ENCODE peak calls at places on chromosomes 5 and 9, in nine cellular contexts. One of them, this sample, is unnamed.

GRCh38 chr5:32586251-32586642 is 890 bp downstream of the SUB1 start:
- DNase-seq in ELR: no peak
- DNase-seq in stimulated activated CD8-positive, alpha-beta memory T cell treated with anti-CD3 and anti-CD28 coated beads, Interleukin-4, amount 100 ng/mL, for 24 hours: no peak
- DNase-seq in NCI-H2171: no peak
- DNase-seq in GM03348: no peak
- DNase-seq in breast epithelium: no peak
- DNase-seq in ecto neural progenitor cell: no peak
- DNase-seq in germinal center: peak; percentile 21
- DNase-seq in NCI-H2081: no peak
- DNase-seq in this sample: no peak

GRCh38 chr9:37036237-37037136 is 2.4 kb upstream of the PAX5 start:
- DNase-seq in ELR: peak; percentile 44
- DNase-seq in stimulated activated CD8-positive, alpha-beta memory T cell treated with anti-CD3 and anti-CD28 coated beads, Interleukin-4, amount 100 ng/mL, for 24 hours: no peak
- DNase-seq in NCI-H2171: no peak
- DNase-seq in GM03348: peak; percentile 65
- DNase-seq in breast epithelium: no peak
- DNase-seq in ecto neural progenitor cell: peak; percentile 72
- DNase-seq in germinal center: peak; percentile 63
- DNase-seq in NCI-H2081: peak; percentile 46
- DNase-seq in this sample: peak; percentile 76

GRCh38 chr5:150616024-150616470 is 24.4 kb upstream of the SYNPO start:
- DNase-seq in ELR: no peak
- DNase-seq in stimulated activated CD8-positive, alpha-beta memory T cell treated with anti-CD3 and anti-CD28 coated beads, Interleukin-4, amount 100 ng/mL, for 24 hours: no peak
- DNase-seq in NCI-H2171: peak; percentile 57
- DNase-seq in GM03348: no peak
- DNase-seq in breast epithelium: no peak
- DNase-seq in ecto neural progenitor cell: no peak
- DNase-seq in germinal center: no peak
- DNase-seq in NCI-H2081: no peak
- DNase-seq in this sample: no peak

GRCh38 chr5:74034738-74035137 is 408.7 kb downstream of the ARHGEF28 start:
- DNase-seq in ELR: peak; percentile 96
- DNase-seq in stimulated activated CD8-positive, alpha-beta memory T cell treated with anti-CD3 and anti-CD28 coated beads, Interleukin-4, amount 100 ng/mL, for 24 hours: no peak
- DNase-seq in NCI-H2171: no peak
- DNase-seq in GM03348: peak; percentile 72
- DNase-seq in breast epithelium: no peak
- DNase-seq in ecto neural progenitor cell: no peak
- DNase-seq in germinal center: no peak
- DNase-seq in NCI-H2081: no peak
- DNase-seq in this sample: no peak

GRCh38 chr9:34675048-34675714 is 12.7 kb upstream of the CCL27 start:
- DNase-seq in ELR: peak; percentile 85
- DNase-seq in stimulated activated CD8-positive, alpha-beta memory T cell treated with anti-CD3 and anti-CD28 coated beads, Interleukin-4, amount 100 ng/mL, for 24 hours: peak; percentile 43
- DNase-seq in NCI-H2171: no peak
- DNase-seq in GM03348: peak; percentile 84
- DNase-seq in breast epithelium: no peak
- DNase-seq in ecto neural progenitor cell: peak; percentile 85
- DNase-seq in germinal center: peak; percentile 70
- DNase-seq in NCI-H2081: peak; percentile 72
- DNase-seq in this sample: no peak

GRCh38 chr5:81530919-81531318 is 137.0 kb upstream of the ACOT12 start:
- DNase-seq in ELR: peak; percentile 37
- DNase-seq in stimulated activated CD8-positive, alpha-beta memory T cell treated with anti-CD3 and anti-CD28 coated beads, Interleukin-4, amount 100 ng/mL, for 24 hours: no peak
- DNase-seq in NCI-H2171: no peak
- DNase-seq in GM03348: no peak
- DNase-seq in breast epithelium: no peak
- DNase-seq in ecto neural progenitor cell: no peak
- DNase-seq in germinal center: no peak
- DNase-seq in NCI-H2081: no peak
- DNase-seq in this sample: no peak

GRCh38 chr9:129270903-129271431 is 92.9 kb upstream of the IER5L start:
- DNase-seq in ELR: peak; percentile 58
- DNase-seq in stimulated activated CD8-positive, alpha-beta memory T cell treated with anti-CD3 and anti-CD28 coated beads, Interleukin-4, amount 100 ng/mL, for 24 hours: no peak
- DNase-seq in NCI-H2171: no peak
- DNase-seq in GM03348: peak; percentile 71
- DNase-seq in breast epithelium: no peak
- DNase-seq in ecto neural progenitor cell: no peak
- DNase-seq in germinal center: no peak
- DNase-seq in NCI-H2081: no peak
- DNase-seq in this sample: peak; percentile 31

GRCh38 chr5:122896598-122897282 is 51.3 kb downstream of the SNX24 start:
- DNase-seq in ELR: peak; percentile 50
- DNase-seq in stimulated activated CD8-positive, alpha-beta memory T cell treated with anti-CD3 and anti-CD28 coated beads, Interleukin-4, amount 100 ng/mL, for 24 hours: no peak
- DNase-seq in NCI-H2171: no peak
- DNase-seq in GM03348: peak; percentile 31
- DNase-seq in breast epithelium: no peak
- DNase-seq in ecto neural progenitor cell: no peak
- DNase-seq in germinal center: no peak
- DNase-seq in NCI-H2081: peak; percentile 10
- DNase-seq in this sample: no peak

GRCh38 chr5:149383399-149383798 is 4.3 kb upstream of the IL17B start:
- DNase-seq in ELR: no peak
- DNase-seq in stimulated activated CD8-positive, alpha-beta memory T cell treated with anti-CD3 and anti-CD28 coated beads, Interleukin-4, amount 100 ng/mL, for 24 hours: no peak
- DNase-seq in NCI-H2171: no peak
- DNase-seq in GM03348: no peak
- DNase-seq in breast epithelium: no peak
- DNase-seq in ecto neural progenitor cell: no peak
- DNase-seq in germinal center: no peak
- DNase-seq in NCI-H2081: no peak
- DNase-seq in this sample: peak; percentile 63

GRCh38 chr5:172782169-172783039 is 11.4 kb upstream of the DUSP1 start:
- DNase-seq in ELR: peak; percentile 74
- DNase-seq in stimulated activated CD8-positive, alpha-beta memory T cell treated with anti-CD3 and anti-CD28 coated beads, Interleukin-4, amount 100 ng/mL, for 24 hours: no peak
- DNase-seq in NCI-H2171: no peak
- DNase-seq in GM03348: no peak
- DNase-seq in breast epithelium: no peak
- DNase-seq in ecto neural progenitor cell: no peak
- DNase-seq in germinal center: no peak
- DNase-seq in NCI-H2081: no peak
- DNase-seq in this sample: no peak

GRCh38 chr9:304519-305185 is 90.0 kb downstream of the DOCK8 start:
- DNase-seq in ELR: no peak
- DNase-seq in stimulated activated CD8-positive, alpha-beta memory T cell treated with anti-CD3 and anti-CD28 coated beads, Interleukin-4, amount 100 ng/mL, for 24 hours: no peak
- DNase-seq in NCI-H2171: no peak
- DNase-seq in GM03348: no peak
- DNase-seq in breast epithelium: peak; percentile 69
- DNase-seq in ecto neural progenitor cell: no peak
- DNase-seq in germinal center: no peak
- DNase-seq in NCI-H2081: no peak
- DNase-seq in this sample: no peak

GRCh38 chr5:2701592-2701991 is 49.9 kb downstream of the IRX2 start:
- DNase-seq in ELR: no peak
- DNase-seq in stimulated activated CD8-positive, alpha-beta memory T cell treated with anti-CD3 and anti-CD28 coated beads, Interleukin-4, amount 100 ng/mL, for 24 hours: no peak
- DNase-seq in NCI-H2171: no peak
- DNase-seq in GM03348: no peak
- DNase-seq in breast epithelium: no peak
- DNase-seq in ecto neural progenitor cell: no peak
- DNase-seq in germinal center: no peak
- DNase-seq in NCI-H2081: no peak
- DNase-seq in this sample: no peak

GRCh38 chr9:123478967-123479602 is 123.1 kb downstream of the CRB2 start:
- DNase-seq in ELR: no peak
- DNase-seq in stimulated activated CD8-positive, alpha-beta memory T cell treated with anti-CD3 and anti-CD28 coated beads, Interleukin-4, amount 100 ng/mL, for 24 hours: no peak
- DNase-seq in NCI-H2171: no peak
- DNase-seq in GM03348: no peak
- DNase-seq in breast epithelium: no peak
- DNase-seq in ecto neural progenitor cell: no peak
- DNase-seq in germinal center: no peak
- DNase-seq in NCI-H2081: no peak
- DNase-seq in this sample: no peak

GRCh38 chr9:13427587-13427986 is 148.1 kb upstream of the MPDZ start:
- DNase-seq in ELR: peak; percentile 57
- DNase-seq in stimulated activated CD8-positive, alpha-beta memory T cell treated with anti-CD3 and anti-CD28 coated beads, Interleukin-4, amount 100 ng/mL, for 24 hours: no peak
- DNase-seq in NCI-H2171: peak; percentile 3
- DNase-seq in GM03348: peak; percentile 48
- DNase-seq in breast epithelium: no peak
- DNase-seq in ecto neural progenitor cell: no peak
- DNase-seq in germinal center: peak; percentile 20
- DNase-seq in NCI-H2081: peak; percentile 83
- DNase-seq in this sample: no peak

GRCh38 chr9:83002329-83002728 is 60.6 kb downstream of the RASEF start:
- DNase-seq in ELR: no peak
- DNase-seq in stimulated activated CD8-positive, alpha-beta memory T cell treated with anti-CD3 and anti-CD28 coated beads, Interleukin-4, amount 100 ng/mL, for 24 hours: no peak
- DNase-seq in NCI-H2171: no peak
- DNase-seq in GM03348: no peak
- DNase-seq in breast epithelium: no peak
- DNase-seq in ecto neural progenitor cell: no peak
- DNase-seq in germinal center: no peak
- DNase-seq in NCI-H2081: no peak
- DNase-seq in this sample: no peak

GRCh38 chr9:20945269-20945668 is 86.2 kb downstream of the HACD4 start:
- DNase-seq in ELR: no peak
- DNase-seq in stimulated activated CD8-positive, alpha-beta memory T cell treated with anti-CD3 and anti-CD28 coated beads, Interleukin-4, amount 100 ng/mL, for 24 hours: no peak
- DNase-seq in NCI-H2171: no peak
- DNase-seq in GM03348: no peak
- DNase-seq in breast epithelium: no peak
- DNase-seq in ecto neural progenitor cell: no peak
- DNase-seq in germinal center: no peak
- DNase-seq in NCI-H2081: no peak
- DNase-seq in this sample: no peak

GRCh38 chr5:37767961-37768360 is 71.9 kb downstream of the GDNF start:
- DNase-seq in ELR: no peak
- DNase-seq in stimulated activated CD8-positive, alpha-beta memory T cell treated with anti-CD3 and anti-CD28 coated beads, Interleukin-4, amount 100 ng/mL, for 24 hours: no peak
- DNase-seq in NCI-H2171: no peak
- DNase-seq in GM03348: no peak
- DNase-seq in breast epithelium: no peak
- DNase-seq in ecto neural progenitor cell: no peak
- DNase-seq in germinal center: no peak
- DNase-seq in NCI-H2081: no peak
- DNase-seq in this sample: no peak

GRCh38 chr5:135329913-135330797 is 68.9 kb downstream of the MACROH2A1 start:
- DNase-seq in ELR: no peak
- DNase-seq in stimulated activated CD8-positive, alpha-beta memory T cell treated with anti-CD3 and anti-CD28 coated beads, Interleukin-4, amount 100 ng/mL, for 24 hours: no peak
- DNase-seq in NCI-H2171: no peak
- DNase-seq in GM03348: no peak
- DNase-seq in breast epithelium: no peak
- DNase-seq in ecto neural progenitor cell: no peak
- DNase-seq in germinal center: no peak
- DNase-seq in NCI-H2081: no peak
- DNase-seq in this sample: no peak

GRCh38 chr5:133483406-133484090 is 128.8 kb downstream of the FSTL4 start:
- DNase-seq in ELR: no peak
- DNase-seq in stimulated activated CD8-positive, alpha-beta memory T cell treated with anti-CD3 and anti-CD28 coated beads, Interleukin-4, amount 100 ng/mL, for 24 hours: no peak
- DNase-seq in NCI-H2171: no peak
- DNase-seq in GM03348: no peak
- DNase-seq in breast epithelium: peak; percentile 59
- DNase-seq in ecto neural progenitor cell: no peak
- DNase-seq in germinal center: no peak
- DNase-seq in NCI-H2081: peak; percentile 1
- DNase-seq in this sample: no peak

GRCh38 chr9:88706193-88707112 is 171.5 kb downstream of the NXNL2 start:
- DNase-seq in ELR: no peak
- DNase-seq in stimulated activated CD8-positive, alpha-beta memory T cell treated with anti-CD3 and anti-CD28 coated beads, Interleukin-4, amount 100 ng/mL, for 24 hours: no peak
- DNase-seq in NCI-H2171: no peak
- DNase-seq in GM03348: no peak
- DNase-seq in breast epithelium: no peak
- DNase-seq in ecto neural progenitor cell: no peak
- DNase-seq in germinal center: no peak
- DNase-seq in NCI-H2081: no peak
- DNase-seq in this sample: no peak

GRCh38 chr5:150106669-150107068 is 20.3 kb upstream of the CSF1R start:
- DNase-seq in ELR: no peak
- DNase-seq in stimulated activated CD8-positive, alpha-beta memory T cell treated with anti-CD3 and anti-CD28 coated beads, Interleukin-4, amount 100 ng/mL, for 24 hours: no peak
- DNase-seq in NCI-H2171: no peak
- DNase-seq in GM03348: no peak
- DNase-seq in breast epithelium: no peak
- DNase-seq in ecto neural progenitor cell: no peak
- DNase-seq in germinal center: no peak
- DNase-seq in NCI-H2081: peak; percentile 35
- DNase-seq in this sample: no peak

GRCh38 chr5:127957183-127957582 is 126.4 kb upstream of the SLC12A2 start:
- DNase-seq in ELR: peak; percentile 60
- DNase-seq in stimulated activated CD8-positive, alpha-beta memory T cell treated with anti-CD3 and anti-CD28 coated beads, Interleukin-4, amount 100 ng/mL, for 24 hours: no peak
- DNase-seq in NCI-H2171: no peak
- DNase-seq in GM03348: peak; percentile 45
- DNase-seq in breast epithelium: peak; percentile 63
- DNase-seq in ecto neural progenitor cell: no peak
- DNase-seq in germinal center: no peak
- DNase-seq in NCI-H2081: no peak
- DNase-seq in this sample: no peak